ENCODE peak calls at places on chromosome X, in six cellular contexts. L is esophagus muscularis mucosa, C is K562, Z is stomach, T is upper lobe of left lung, G is HepG2. K is an unnamed sample.

GRCh38 chrX:46279214-46279924 is 265.9 kb downstream of the ZNF674 start:
- DNase-seq in L (no peak), Z (no peak), C (no peak), G (no peak), T (no peak), K (no peak)

GRCh38 chrX:121851033-121851432 is 803.6 kb downstream of the GLUD2 start:
- DNase-seq in T (no peak), C (no peak), G (no peak), Z (no peak), L (no peak), K (no peak)

GRCh38 chrX:32408389-32408788 is 803.0 kb downstream of the DMD start:
- DNase-seq in G (no peak), C (no peak), Z (no peak), L (no peak), T (no peak), K (no peak)

GRCh38 chrX:154525606-154526490 is 9.8 kb upstream of the FAM3A start:
- DNase-seq in G (no peak), L (no peak), Z (no peak), T (no peak), C (no peak), K (no peak)

GRCh38 chrX:3697220-3697684 is 16.2 kb downstream of the PRKX start:
- DNase-seq in T (no peak), Z (no peak), L (no peak), G (no peak), C (no peak), K (no peak)

GRCh38 chrX:66863721-66864120 is 224.8 kb upstream of the EDA2R start:
- DNase-seq in T (no peak), G (no peak), Z (peak), L (no peak), C (no peak), K (peak)

GRCh38 chrX:132153166-132153565 is 25.3 kb upstream of the FRMD7 start:
- DNase-seq in L (no peak), T (no peak), G (no peak), C (no peak), Z (no peak), K (no peak)

GRCh38 chrX:152817082-152817744 is 13.3 kb downstream of the CETN2 start:
- DNase-seq in C (peak), G (no peak), Z (no peak), L (no peak), T (no peak), K (peak)

GRCh38 chrX:87409113-87409841 is 108.3 kb upstream of the KLHL4 start:
- DNase-seq in T (no peak), G (peak), L (no peak), C (peak), Z (no peak), K (no peak)

GRCh38 chrX:95382799-95383198 is 1301.8 kb upstream of the DIAPH2 start:
- DNase-seq in T (no peak), C (no peak), G (no peak), Z (no peak), L (no peak), K (no peak)

GRCh38 chrX:106963111-106963510 is 36.9 kb downstream of the MORC4 start:
- DNase-seq in T (no peak), L (no peak), Z (no peak), C (no peak), G (no peak), K (no peak)

GRCh38 chrX:149032449-149032848 is 472.7 kb downstream of the IDS start:
- DNase-seq in Z (no peak), L (no peak), T (no peak), G (no peak), C (no peak), K (no peak)

GRCh38 chrX:48737213-48737938 is 24.2 kb upstream of the GLOD5 start:
- DNase-seq in Z (peak), T (peak), C (peak), L (peak), G (peak), K (peak)
- TF ChIP-seq POLR2AphosphoS5 in Z (peak), T (peak), C (peak), L (peak), G (peak), K (peak)

GRCh38 chrX:49269010-49269767 is 404 bp upstream of the PPP1R3F start:
- DNase-seq in Z (peak), T (peak), C (peak), G (peak), L (peak), K (peak)
- TF ChIP-seq POLR2A in Z (no peak), T (no peak), C (peak), G (peak), L (no peak), K (peak)

GRCh38 chrX:142977128-142977914 is 48.4 kb upstream of the SPANXN4 start:
- DNase-seq in G (no peak), T (no peak), L (no peak), Z (no peak), C (no peak), K (no peak)
- TF ChIP-seq EP300 in G (no peak), T (no peak), L (no peak), Z (no peak), C (no peak), K (no peak)

DNA sequence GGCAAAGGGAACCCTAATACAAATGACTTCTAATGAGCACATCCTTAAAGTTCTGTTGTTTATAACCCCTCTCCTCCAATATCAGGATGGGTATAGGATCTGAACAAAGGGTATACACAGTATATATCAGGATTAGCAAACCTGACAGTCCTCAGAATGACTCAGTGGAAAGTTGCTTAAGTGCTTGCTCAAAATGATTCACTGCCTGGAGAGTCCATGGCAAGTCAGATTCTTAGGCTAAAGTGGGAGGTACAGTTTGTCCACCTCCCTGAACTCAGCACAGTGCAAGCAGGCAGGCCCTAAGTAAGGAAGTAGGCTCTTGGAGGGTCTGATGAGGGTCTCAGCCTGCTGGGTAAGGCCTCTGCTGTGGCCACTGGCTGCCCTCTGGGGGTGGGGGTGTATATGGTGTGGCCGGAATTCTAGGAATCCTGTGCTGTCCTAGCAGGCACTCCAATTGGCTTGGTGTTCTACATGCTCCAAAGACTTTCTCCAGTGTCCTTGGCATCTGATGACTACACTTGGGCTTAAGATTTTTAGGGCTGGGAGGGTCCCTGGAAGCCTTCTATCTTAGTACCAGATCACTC is 54.3 kb downstream of the CHRDL1 start:
- DNase-seq in Z (no peak), T (no peak), L (no peak), G (no peak), C (no peak), K (no peak)
- TF ChIP-seq POLR2AphosphoS5 in Z (no peak), T (no peak), L (no peak), G (no peak), C (no peak), K (no peak)

GRCh38 chrX:85003655-85004244 is at the start of gene APOOL:
- DNase-seq in G (peak), Z (peak), L (peak), C (peak), T (peak), K (peak)
- TF ChIP-seq POLR2A in G (peak), Z (no peak), L (no peak), C (peak), T (peak), K (peak)

GRCh38 chrX:31233941-31234496 is 162.2 kb upstream of the FTHL17 start:
- DNase-seq in T (no peak), G (no peak), L (no peak), Z (no peak), C (no peak), K (no peak)
- TF ChIP-seq EP300 in T (no peak), G (no peak), L (no peak), Z (no peak), C (no peak), K (no peak)

DNA sequence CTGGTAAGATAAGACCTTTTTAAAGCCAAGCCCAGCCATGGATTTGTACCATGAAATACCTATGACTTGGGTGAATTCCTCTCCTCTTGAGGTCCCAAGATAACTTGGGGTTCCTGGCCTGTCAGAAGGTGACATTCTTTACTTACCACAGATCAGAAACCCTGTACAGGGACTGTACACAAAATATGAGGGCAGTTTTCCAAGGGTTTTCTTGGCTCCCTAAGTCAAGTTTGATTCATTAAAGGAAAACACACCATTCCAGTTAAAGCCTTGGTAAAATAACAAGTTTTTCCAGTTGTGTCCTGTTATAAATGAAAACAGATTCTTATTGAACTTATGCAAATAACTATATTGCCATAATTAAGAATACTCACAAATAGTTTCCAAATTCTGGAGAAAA is 8.2 kb downstream of the SYAP1 start:
- DNase-seq in G (no peak), L (no peak), Z (no peak), C (no peak), T (no peak), K (no peak)
- TF ChIP-seq POLR2AphosphoS5 in G (no peak), L (no peak), Z (no peak), C (no peak), T (no peak), K (no peak)

GRCh38 chrX:81201692-81202412 is at the start of the genes HMGN5 and SH3BGRL:
- DNase-seq in L (peak), G (peak), Z (peak), T (no peak), C (peak), K (peak)
- TF ChIP-seq POLR2A in L (no peak), G (no peak), Z (no peak), T (peak), C (peak), K (peak)

DNA sequence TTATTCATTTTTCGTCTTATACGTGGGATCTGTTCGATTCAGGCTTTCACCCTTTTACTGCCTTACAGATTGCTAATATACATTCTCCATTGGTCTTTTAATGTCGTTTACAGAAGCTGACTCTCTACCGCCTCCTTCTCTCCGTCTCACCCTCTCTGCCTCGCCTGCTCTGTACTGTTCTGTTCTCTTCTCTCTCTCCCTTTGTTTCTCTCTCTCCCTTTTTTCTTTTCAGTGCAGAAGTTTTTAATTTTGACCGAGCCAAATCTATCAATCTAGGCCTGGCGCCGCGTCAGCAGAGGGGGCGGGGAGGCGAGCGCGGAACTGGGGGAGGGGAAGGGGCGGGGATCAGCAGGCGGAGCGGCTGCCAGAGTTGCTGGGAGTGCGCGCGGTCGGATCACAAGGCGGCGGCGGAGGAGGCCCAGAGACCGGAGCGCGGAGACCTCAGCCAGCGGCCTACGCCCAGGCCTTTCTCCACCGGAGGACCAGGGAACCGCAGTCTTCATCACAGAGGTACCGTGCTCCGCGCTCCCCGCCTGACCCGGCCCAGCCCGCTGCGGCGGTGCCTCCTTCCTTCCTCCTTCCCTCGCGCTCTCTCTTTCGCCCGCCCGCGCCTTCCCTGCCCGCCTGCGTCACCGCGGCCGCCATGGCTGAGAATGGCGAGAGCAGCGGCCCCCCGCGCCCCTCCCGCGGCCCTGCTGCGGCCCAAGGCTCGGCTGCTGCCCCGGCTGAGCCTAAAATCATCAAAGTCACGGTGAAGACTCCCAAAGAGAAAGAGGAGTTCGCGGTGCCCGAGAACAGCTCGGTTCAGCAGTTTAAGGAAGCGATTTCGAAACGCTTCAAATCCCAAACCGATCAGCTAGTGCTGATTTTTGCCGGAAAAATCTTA is at the start of gene UBQLN2:
- DNase-seq in Z (peak), C (peak), L (no peak), G (peak), T (peak), K (peak)
- TF ChIP-seq EP300 in Z (no peak), C (no peak), L (no peak), G (no peak), T (no peak), K (no peak)